ENCODE peak calls at places on chromosomes 3 and 15, in four cellular contexts. M is SK-N-SH, W is HT1080, K is HTR-8/SVneo. R is an unnamed sample.
A peak's percentile ranks its signal among the peaks of the same experiment; 100 is the strongest.

GRCh38 chr15:59993950-59994401 is 10.1 kb upstream of the FOXB1 start:
- DNase-seq in M (peak; percentile 33), W (peak; percentile 11), K (no peak), R (no peak)

GRCh38 chr3:111737712-111738097 is 121.4 kb upstream of the PHLDB2 start:
- DNase-seq in M (no peak), W (peak; percentile 84), K (no peak), R (no peak)

GRCh38 chr3:158718490-158719170 is 13.6 kb downstream of the RARRES1 start:
- DNase-seq in M (no peak), W (peak; percentile 96), K (peak; percentile 71), R (no peak)

GRCh38 chr15:96326551-96327154 is 3.8 kb upstream of the NR2F2 start:
- DNase-seq in M (no peak), W (peak; percentile 53), K (no peak), R (no peak)

GRCh38 chr3:141796436-141797166 is 33.4 kb downstream of the GRK7 start:
- DNase-seq in M (no peak), W (no peak), K (no peak), R (peak; percentile 63)

GRCh38 chr15:31977812-31978662 is 52.3 kb upstream of the CHRNA7 start:
- DNase-seq in M (peak; percentile 86), W (peak; percentile 59), K (peak; percentile 44), R (no peak)

GRCh38 chr3:194489736-194490612 is 3.2 kb upstream of the ATP13A3 start:
- DNase-seq in M (no peak), W (peak; percentile 66), K (no peak), R (no peak)

GRCh38 chr3:185825639-185826481 is 1.0 kb upstream of the IGF2BP2 start:
- DNase-seq in M (peak; percentile 65), W (peak; percentile 67), K (no peak), R (no peak)

GRCh38 chr15:45790325-45790943 is 155.6 kb downstream of the SQOR start:
- DNase-seq in M (peak; percentile 62), W (peak; percentile 19), K (peak; percentile 27), R (no peak)

GRCh38 chr3:13660042-13660874 is 111.3 kb downstream of the FBLN2 start:
- DNase-seq in M (no peak), W (no peak), K (no peak), R (no peak)

GRCh38 chr3:120726784-120727183 is 15.5 kb downstream of the RABL3 start:
- DNase-seq in M (no peak), W (no peak), K (no peak), R (no peak)

GRCh38 chr3:144272715-144273114 is 301.1 kb downstream of the DIPK2A start:
- DNase-seq in M (no peak), W (no peak), K (no peak), R (no peak)

GRCh38 chr3:14338242-14338641 is 64.2 kb upstream of the SLC6A6 start:
- DNase-seq in M (no peak), W (no peak), K (no peak), R (no peak)

GRCh38 chr3:159948423-159949140 is 40.1 kb upstream of the IL12A start:
- DNase-seq in M (no peak), W (peak; percentile 55), K (no peak), R (no peak)

R was measured in GM12878.